ENCODE peak calls at places on chromosomes 3 and 15, in five cellular contexts. One of them, this sample, is unnamed.

GRCh38 chr3:4845882-4846281 is 133.4 kb upstream of the BHLHE40 start:
- DNase-seq in left ventricle myocardium inferior: no peak
- DNase-seq in stomach: no peak
- DNase-seq in psoas muscle: no peak
- DNase-seq in activated T-cell treated with anti-CD3 and anti-CD28 coated beads, Interleukin-2, amount 50 U/mL, for 72 hours: no peak
- DNase-seq in this sample: no peak

GRCh38 chr3:46719044-46719565 is 1.4 kb upstream of the PRSS50 start:
- DNase-seq in left ventricle myocardium inferior: no peak
- DNase-seq in stomach: peak; percentile 2
- DNase-seq in psoas muscle: no peak
- DNase-seq in activated T-cell treated with anti-CD3 and anti-CD28 coated beads, Interleukin-2, amount 50 U/mL, for 72 hours: no peak
- DNase-seq in this sample: no peak

GRCh38 chr3:124791142-124791541 is 60.9 kb downstream of the UMPS start:
- DNase-seq in left ventricle myocardium inferior: no peak
- DNase-seq in stomach: no peak
- DNase-seq in psoas muscle: no peak
- DNase-seq in activated T-cell treated with anti-CD3 and anti-CD28 coated beads, Interleukin-2, amount 50 U/mL, for 72 hours: no peak
- DNase-seq in this sample: no peak

GRCh38 chr3:98541695-98542094 is 9.9 kb downstream of the GPR15 start:
- DNase-seq in left ventricle myocardium inferior: no peak
- DNase-seq in stomach: no peak
- DNase-seq in psoas muscle: no peak
- DNase-seq in activated T-cell treated with anti-CD3 and anti-CD28 coated beads, Interleukin-2, amount 50 U/mL, for 72 hours: no peak
- DNase-seq in this sample: no peak

GRCh38 chr3:63532521-63532920 is 120.0 kb upstream of the SNTN start:
- DNase-seq in left ventricle myocardium inferior: no peak
- DNase-seq in stomach: no peak
- DNase-seq in psoas muscle: no peak
- DNase-seq in activated T-cell treated with anti-CD3 and anti-CD28 coated beads, Interleukin-2, amount 50 U/mL, for 72 hours: no peak
- DNase-seq in this sample: no peak

GRCh38 chr15:71103102-71103676 is 12.1 kb upstream of the THSD4 start:
- DNase-seq in left ventricle myocardium inferior: peak; percentile 23
- DNase-seq in stomach: peak; percentile 62
- DNase-seq in psoas muscle: no peak
- DNase-seq in activated T-cell treated with anti-CD3 and anti-CD28 coated beads, Interleukin-2, amount 50 U/mL, for 72 hours: no peak
- DNase-seq in this sample: no peak

GRCh38 chr3:12947504-12948369 is 106.4 kb upstream of the RPL32 start:
- DNase-seq in left ventricle myocardium inferior: peak; percentile 75
- DNase-seq in stomach: peak; percentile 67
- DNase-seq in psoas muscle: peak; percentile 76
- DNase-seq in activated T-cell treated with anti-CD3 and anti-CD28 coated beads, Interleukin-2, amount 50 U/mL, for 72 hours: no peak
- DNase-seq in this sample: no peak

GRCh38 chr3:165549665-165550064 is 287.6 kb downstream of the BCHE start:
- DNase-seq in left ventricle myocardium inferior: no peak
- DNase-seq in stomach: no peak
- DNase-seq in psoas muscle: no peak
- DNase-seq in activated T-cell treated with anti-CD3 and anti-CD28 coated beads, Interleukin-2, amount 50 U/mL, for 72 hours: no peak
- DNase-seq in this sample: no peak

GRCh38 chr3:168467085-168467714 is 371.5 kb upstream of the GOLIM4 start:
- DNase-seq in left ventricle myocardium inferior: no peak
- DNase-seq in stomach: no peak
- DNase-seq in psoas muscle: no peak
- DNase-seq in activated T-cell treated with anti-CD3 and anti-CD28 coated beads, Interleukin-2, amount 50 U/mL, for 72 hours: no peak
- DNase-seq in this sample: no peak

GRCh38 chr3:143439785-143440184 is 320.2 kb downstream of the CHST2 start:
- DNase-seq in left ventricle myocardium inferior: no peak
- DNase-seq in stomach: no peak
- DNase-seq in psoas muscle: no peak
- DNase-seq in activated T-cell treated with anti-CD3 and anti-CD28 coated beads, Interleukin-2, amount 50 U/mL, for 72 hours: no peak
- DNase-seq in this sample: no peak

GRCh38 chr15:50049871-50050270 is 69.2 kb downstream of the ATP8B4 start:
- DNase-seq in left ventricle myocardium inferior: no peak
- DNase-seq in stomach: no peak
- DNase-seq in psoas muscle: no peak
- DNase-seq in activated T-cell treated with anti-CD3 and anti-CD28 coated beads, Interleukin-2, amount 50 U/mL, for 72 hours: no peak
- DNase-seq in this sample: no peak